ENCODE peak calls at places on chromosomes 2 and 18, in five cellular contexts. C, N, L, T and U are unnamed samples.

GRCh38 chr18:77012751-77013550 is 119.6 kb downstream of the MBP start:
- DNase-seq in C (no peak), N (no peak), L (no peak), T (no peak), U (no peak)

GRCh38 chr2:70448041-70448440 is 105.6 kb downstream of the TGFA start:
- DNase-seq in C (no peak), N (no peak), L (no peak), T (no peak), U (no peak)

GRCh38 chr2:211498551-211499205 is 942.3 kb downstream of the CPS1 start:
- DNase-seq in C (no peak), N (no peak), L (no peak), T (no peak), U (no peak)

GRCh38 chr2:95023222-95023597 is 2.3 kb upstream of the MAL start:
- DNase-seq in C (no peak), N (peak), L (peak), T (no peak), U (no peak)

GRCh38 chr2:29747786-29748470 is 173.5 kb downstream of the ALK start:
- DNase-seq in C (peak), N (no peak), L (no peak), T (peak), U (peak)

GRCh38 chr2:37143986-37144385 is 12.8 kb downstream of the EIF2AK2 start:
- DNase-seq in C (peak), N (no peak), L (no peak), T (no peak), U (no peak)

GRCh38 chr18:44564922-44565321 is 115.8 kb upstream of the SETBP1 start:
- DNase-seq in C (peak), N (no peak), L (no peak), T (peak), U (no peak)

GRCh38 chr2:211347328-211347727 is 790.9 kb downstream of the CPS1 start:
- DNase-seq in C (no peak), N (no peak), L (no peak), T (no peak), U (no peak)

GRCh38 chr2:96866586-96866985 is 3.3 kb downstream of the SEMA4C start:
- DNase-seq in C (no peak), N (no peak), L (no peak), T (no peak), U (no peak)